ENCODE peak calls at places on chromosomes 5 and 9, in four cellular contexts. K is fibroblast of lung, D is HL-60, N is H7. W is an unnamed sample.

GRCh38 chr5:16418471-16418922 is 47.1 kb downstream of the ZNF622 start:
- DNase-seq in K (no peak), D (no peak), N (no peak), W (no peak)

GRCh38 chr5:114434396-114435219 is 72.7 kb downstream of the KCNN2 start:
- DNase-seq in D (no peak), K (no peak), N (peak; percentile 7), W (no peak)

GRCh38 chr5:56306433-56307150 is 73.5 kb upstream of the ANKRD55 start:
- DNase-seq in K (no peak), D (no peak), N (no peak), W (no peak)

GRCh38 chr5:179326176-179326997 is 18.9 kb downstream of the ADAMTS2 start:
- DNase-seq in K (peak; percentile 20), N (peak; percentile 99), D (no peak), W (peak; percentile 83)

GRCh38 chr5:107282061-107282460 is 388.7 kb downstream of the EFNA5 start:
- DNase-seq in N (no peak), K (peak; percentile 86), D (no peak), W (no peak)

GRCh38 chr9:8855046-8855445 is 1055.5 kb upstream of the DMAC1 start:
- DNase-seq in D (no peak), N (no peak), K (peak; percentile 27), W (no peak)

GRCh38 chr9:97994695-97995094 is 11.6 kb downstream of the ANP32B start:
- DNase-seq in K (no peak), N (no peak), D (no peak), W (no peak)

GRCh38 chr5:152987156-152987555 is 503.3 kb upstream of the GRIA1 start:
- DNase-seq in K (no peak), D (no peak), N (no peak), W (no peak)

GRCh38 chr9:7342721-7343120 is 456.9 kb downstream of the DMAC1 start:
- DNase-seq in D (no peak), K (no peak), N (no peak), W (no peak)

GRCh38 chr5:165573445-165573844 is 2068.0 kb downstream of the MAT2B start:
- DNase-seq in N (no peak), D (no peak), K (peak; percentile 5), W (no peak)

GRCh38 chr5:175531361-175531760 is 53.0 kb downstream of the SFXN1 start:
- DNase-seq in N (no peak), D (no peak), K (no peak), W (no peak)

GRCh38 chr9:84597131-84597530 is 72.4 kb upstream of the NTRK2 start:
- DNase-seq in N (no peak), D (peak; percentile 37), K (no peak), W (no peak)

GRCh38 chr5:83482961-83483360 is 11.4 kb downstream of the VCAN start:
- DNase-seq in N (no peak), K (peak; percentile 15), D (no peak), W (no peak)

GRCh38 chr5:160835376-160835775 is 16.6 kb downstream of the ATP10B start:
- DNase-seq in K (no peak), N (no peak), D (no peak), W (no peak)

GRCh38 chr5:73443725-73444498 is 4.7 kb downstream of the FOXD1 start:
- DNase-seq in K (no peak), N (peak; percentile 86), D (no peak), W (no peak)

GRCh38 chr5:73446631-73447233 is 1.8 kb downstream of the FOXD1 start:
- DNase-seq in D (no peak), N (peak; percentile 42), K (no peak), W (no peak)

GRCh38 chr5:73445708-73446630 is 2.6 kb downstream of the FOXD1 start:
- DNase-seq in K (no peak), D (no peak), N (no peak), W (no peak)

GRCh38 chr5:73442960-73443627 is 5.5 kb downstream of the FOXD1 start:
- DNase-seq in N (no peak), D (no peak), K (peak; percentile 64), W (no peak)

GRCh38 chr5:73444499-73445432 is 3.8 kb downstream of the FOXD1 start:
- DNase-seq in N (peak; percentile 80), D (no peak), K (peak; percentile 49), W (peak; percentile 12)
- H3K27me3 ChIP-seq in N (peaks cover 92% of the 10 kb centered on the region), D (peaks cover 25% of the 10 kb centered on the region), K (peaks cover 2% of the 10 kb centered on the region), W (peaks cover 3% of the 10 kb centered on the region)

GRCh38 chr9:14345586-14346237 is 31.8 kb upstream of the NFIB start:
- DNase-seq in K (no peak), N (peak; percentile 50), D (no peak), W (no peak)
- H3K4me3 ChIP-seq in K (no peak overlapping the region), N (peak overlapping the region; percentile 68), D (no peak overlapping the region), W (no peak overlapping the region)

DNA sequence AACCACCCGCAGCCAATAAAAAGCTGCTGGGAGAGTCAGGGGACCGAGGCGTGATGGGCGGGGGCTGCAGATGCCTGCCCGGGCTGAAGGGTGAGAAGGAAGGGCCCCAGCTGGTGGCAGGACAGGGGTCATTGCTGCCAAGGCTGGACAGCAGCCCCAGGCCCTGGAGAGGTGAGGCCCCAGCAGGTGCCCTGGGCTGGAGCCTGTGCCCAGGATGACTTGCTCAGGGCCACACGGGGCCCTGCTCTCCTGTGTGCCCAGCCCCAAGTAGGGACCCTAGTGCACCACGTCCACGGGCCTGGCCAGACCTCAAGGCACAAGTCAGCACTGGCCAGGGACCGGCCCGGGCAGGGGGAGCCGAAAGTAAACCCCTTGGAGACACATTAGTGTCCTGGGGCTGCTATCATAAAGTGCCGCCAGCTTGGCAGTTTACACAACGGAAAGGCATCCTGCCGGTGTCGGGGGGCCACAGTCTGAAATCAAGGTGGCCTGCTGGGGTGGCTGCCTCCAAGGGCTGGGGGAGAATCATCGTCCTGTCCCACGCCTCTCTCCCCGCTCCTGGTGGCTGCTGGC is 22.0 kb downstream of the LHX3 start:
- DNase-seq in D (no peak), K (no peak), N (peak; percentile 58), W (no peak)
- H3K27me3 ChIP-seq in D (no peaks in the 10 kb centered on the region), K (peaks cover 7% of the 10 kb centered on the region), N (no peaks in the 10 kb centered on the region), W (no peaks in the 10 kb centered on the region)

GRCh38 chr5:1563617-1564181 is 39.9 kb upstream of the LPCAT1 start:
- DNase-seq in K (no peak), N (peak; percentile 55), D (no peak), W (no peak)
- H3K4me3 ChIP-seq in K (no peak overlapping the region), N (no peak overlapping the region), D (no peak overlapping the region), W (no peak overlapping the region)

DNA sequence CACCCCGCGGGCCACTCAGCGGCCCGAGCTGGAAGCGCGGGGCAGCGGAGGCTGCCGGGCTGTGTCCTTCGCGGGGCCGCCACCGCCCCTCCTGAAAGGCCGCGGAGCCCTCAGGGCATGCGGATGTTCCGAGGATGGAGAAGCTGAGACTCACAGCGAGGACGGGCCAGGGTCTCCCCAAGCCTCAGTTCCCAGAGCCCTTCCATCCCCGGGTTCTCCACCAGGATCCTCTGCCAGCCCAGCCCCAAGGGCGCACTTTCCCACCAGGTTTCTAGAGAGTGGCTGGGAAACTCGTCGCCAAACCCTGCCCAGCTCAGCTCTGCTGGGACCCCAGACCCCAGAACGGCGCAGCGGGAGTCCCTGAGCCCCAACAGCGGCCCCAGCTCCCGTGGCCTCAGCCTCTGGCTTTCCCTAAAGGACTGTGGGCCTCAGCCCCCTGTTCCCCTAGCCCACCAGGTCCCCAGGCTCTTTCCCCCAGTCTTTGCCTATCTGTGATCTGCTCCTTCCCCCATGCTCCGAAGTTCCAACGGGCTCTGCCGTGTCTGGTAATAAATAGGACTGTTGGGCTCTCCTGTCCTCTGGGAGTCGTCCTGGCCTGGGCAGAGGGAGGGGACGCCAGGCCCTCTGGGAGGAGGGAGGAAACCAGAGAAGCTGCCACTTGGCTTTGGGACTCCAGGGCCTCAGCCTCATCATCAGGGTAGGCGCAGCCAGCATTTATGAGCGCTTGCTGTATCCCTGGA is 27.9 kb downstream of the ADGRD2 start:
- DNase-seq in N (no peak), D (no peak), K (no peak), W (no peak)
- H3K27me3 ChIP-seq in N (peaks cover 38% of the 10 kb centered on the region), D (no peaks in the 10 kb centered on the region), K (peaks cover 29% of the 10 kb centered on the region), W (no peaks in the 10 kb centered on the region)

DNA sequence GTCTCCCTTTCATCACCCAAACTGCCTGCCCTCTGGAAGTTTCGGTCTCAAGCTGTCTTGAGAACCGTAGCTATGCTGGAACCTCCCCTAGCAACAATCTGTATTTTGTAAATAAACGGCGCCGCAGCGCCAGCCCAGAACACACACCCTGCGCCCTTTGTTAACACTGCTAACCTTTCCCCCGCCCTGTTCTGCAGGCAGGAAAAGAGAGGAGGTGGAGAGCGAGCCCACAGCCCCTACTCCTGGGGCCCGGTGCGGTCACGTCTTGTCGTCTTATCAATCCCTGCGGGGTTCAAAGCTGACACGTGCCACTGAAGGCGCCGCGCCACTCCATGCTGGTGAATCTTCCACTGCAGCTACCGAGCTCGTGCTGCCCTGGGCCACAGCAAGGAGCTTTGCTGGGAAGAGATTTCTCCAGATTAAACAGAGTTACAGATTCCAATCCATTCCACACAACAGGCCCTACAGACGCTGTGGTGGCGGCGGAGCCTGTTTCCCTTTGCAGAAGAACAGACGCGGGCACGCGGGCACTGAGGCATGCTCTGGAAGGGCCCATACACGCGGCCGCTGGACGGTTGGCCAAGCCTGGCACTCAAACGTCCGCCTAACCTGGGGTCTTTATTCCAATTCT is 25.3 kb downstream of the ZDHHC11B start:
- DNase-seq in N (peak; percentile 65), K (no peak), D (no peak), W (peak; percentile 9)
- H3K4me3 ChIP-seq in N (no peak overlapping the region), K (no peak overlapping the region), D (no peak overlapping the region), W (no peak overlapping the region)

DNA sequence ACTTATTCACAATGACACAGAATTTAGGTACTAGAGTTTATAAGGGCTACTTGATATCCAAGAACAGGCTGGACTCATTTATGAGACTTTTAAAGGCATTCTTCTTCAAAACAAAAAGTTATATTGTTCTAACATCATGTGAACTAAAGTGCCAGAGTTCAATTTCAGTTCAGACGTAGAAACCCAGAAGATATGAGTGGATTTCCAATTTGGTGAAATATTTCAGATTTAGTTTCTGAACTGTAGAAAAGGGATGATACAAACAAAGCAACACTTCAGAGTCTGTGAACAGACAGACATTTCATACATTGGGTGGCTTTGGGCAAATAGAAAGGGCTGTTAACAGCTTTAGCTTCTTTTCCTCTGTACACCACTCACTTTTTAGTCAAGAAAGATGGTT is 384.0 kb downstream of the NR2F1-AS1 start:
- DNase-seq in D (no peak), N (no peak), K (no peak), W (no peak)
- H3K27me3 ChIP-seq in D (no peaks in the 10 kb centered on the region), N (no peaks in the 10 kb centered on the region), K (no peaks in the 10 kb centered on the region), W (no peaks in the 10 kb centered on the region)